ENCODE peak calls at places on chromosomes 16 and 17, in seven cellular contexts. I is IMR-90, F is neural progenitor cell, K is K562, E is colonic mucosa, U is NT2/D1, A is kidney. C is an unnamed sample.

GRCh38 chr17:79591695-79592094 is 19.2 kb downstream of the RBFOX3 start:
- DNase-seq in I (no peak), F (no peak), K (no peak), E (no peak), U (no peak), A (no peak), C (no peak)

GRCh38 chr16:79970551-79971236 is 370.2 kb upstream of the MAF start:
- DNase-seq in I (no peak), F (no peak), K (peak; percentile 64), E (peak; percentile 20), U (no peak), A (no peak), C (no peak)

GRCh38 chr16:89155851-89156739 is 15.5 kb upstream of the CDH15 start:
- DNase-seq in I (no peak), F (no peak), K (no peak), E (no peak), U (no peak), A (peak; percentile 81), C (no peak)

GRCh38 chr17:49132699-49133364 is at the start of gene B4GALNT2:
- DNase-seq in I (no peak), F (peak; percentile 71), K (no peak), E (peak; percentile 48), U (no peak), A (peak; percentile 78), C (peak; percentile 39)

GRCh38 chr17:38620551-38621277 is 15.0 kb upstream of the SRCIN1 start:
- DNase-seq in I (no peak), F (no peak), K (no peak), E (no peak), U (no peak), A (peak; percentile 31), C (no peak)

GRCh38 chr16:20874088-20874581 is 26.0 kb downstream of the DCUN1D3 start:
- DNase-seq in I (no peak), F (no peak), K (no peak), E (no peak), U (no peak), A (no peak), C (no peak)

GRCh38 chr17:491086-492014 is 138.7 kb upstream of the RPH3AL start:
- DNase-seq in I (peak; percentile 69), F (peak; percentile 86), K (peak; percentile 44), E (peak; percentile 30), U (no peak), A (peak; percentile 91), C (peak; percentile 94)

GRCh38 chr16:23334950-23335349 is 32.8 kb downstream of the SCNN1B start:
- DNase-seq in I (no peak), F (no peak), K (no peak), E (no peak), U (no peak), A (no peak), C (no peak)

GRCh38 chr16:53822936-53823529 is 119.1 kb downstream of the FTO start:
- DNase-seq in I (no peak), F (no peak), K (no peak), E (no peak), U (no peak), A (no peak), C (no peak)

GRCh38 chr16:3282103-3282746 is 1.1 kb upstream of the ZNF263 start:
- DNase-seq in I (peak; percentile 69), F (peak; percentile 86), K (peak; percentile 75), E (no peak), U (no peak), A (no peak), C (peak; percentile 88)

GRCh38 chr16:54072237-54072636 is 214.3 kb downstream of the IRX3 start:
- DNase-seq in I (no peak), F (peak; percentile 36), K (no peak), E (no peak), U (no peak), A (no peak), C (no peak)

GRCh38 chr17:49987681-49988441 is 7.2 kb downstream of the DLX3 start:
- DNase-seq in I (no peak), F (peak; percentile 69), K (no peak), E (no peak), U (no peak), A (peak; percentile 71), C (peak; percentile 74)

GRCh38 chr16:17273142-17273561 is 197.6 kb downstream of the XYLT1 start:
- DNase-seq in I (peak; percentile 94), F (no peak), K (no peak), E (no peak), U (no peak), A (no peak), C (no peak)
- H3K9ac ChIP-seq in I (no peak overlapping the region), F (no peak overlapping the region), K (no peak overlapping the region), E (no peak overlapping the region), U (no peak overlapping the region), A (no peak overlapping the region), C (no peak overlapping the region)

GRCh38 chr17:18257747-18258355 is 687 bp downstream of the FLII start:
- DNase-seq in I (peak; percentile 62), F (peak; percentile 83), K (peak; percentile 49), E (peak; percentile 87), U (no peak), A (peak; percentile 92), C (peak; percentile 93)

GRCh38 chr17:18254888-18255649 is 3.5 kb downstream of the FLII start:
- DNase-seq in I (no peak), F (peak; percentile 27), K (no peak), E (no peak), U (no peak), A (no peak), C (no peak)

GRCh38 chr17:18257268-18257681 is 1.3 kb downstream of the FLII start:
- DNase-seq in I (no peak), F (peak; percentile 29), K (no peak), E (no peak), U (no peak), A (peak; percentile 84), C (no peak)

GRCh38 chr17:18256351-18256750 is 2.2 kb downstream of the FLII start:
- DNase-seq in I (no peak), F (no peak), K (no peak), E (no peak), U (no peak), A (peak; percentile 73), C (no peak)

DNA sequence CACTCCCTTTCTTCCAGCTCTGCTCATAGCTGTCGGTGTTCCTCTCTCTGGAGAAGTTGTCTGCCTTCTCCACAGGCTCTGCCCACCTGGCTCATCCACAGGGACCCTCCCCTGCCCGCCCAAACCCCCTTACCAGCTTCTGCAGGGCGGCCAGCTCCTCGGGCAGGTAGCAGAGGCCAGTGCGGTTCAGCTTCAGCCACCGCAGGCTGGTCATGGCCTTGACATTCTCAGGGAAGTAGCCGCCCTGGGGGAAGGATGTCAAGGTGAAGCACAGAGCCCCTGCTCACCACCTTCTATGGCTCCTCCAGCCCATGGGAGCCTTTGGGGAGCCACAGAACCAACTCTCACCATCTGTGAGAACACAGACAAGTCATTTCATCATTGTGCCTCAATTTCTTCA is 1.8 kb downstream of the FLII start:
- DNase-seq in I (no peak), F (no peak), K (no peak), E (no peak), U (no peak), A (peak; percentile 61), C (no peak)
- H3K9ac ChIP-seq in I (peak overlapping the region; percentile 96), F (no peak overlapping the region), K (no peak overlapping the region), E (peak overlapping the region; percentile 2), U (peak overlapping the region; percentile 87), A (peak overlapping the region; percentile 97), C (peak overlapping the region; percentile 99)

DNA sequence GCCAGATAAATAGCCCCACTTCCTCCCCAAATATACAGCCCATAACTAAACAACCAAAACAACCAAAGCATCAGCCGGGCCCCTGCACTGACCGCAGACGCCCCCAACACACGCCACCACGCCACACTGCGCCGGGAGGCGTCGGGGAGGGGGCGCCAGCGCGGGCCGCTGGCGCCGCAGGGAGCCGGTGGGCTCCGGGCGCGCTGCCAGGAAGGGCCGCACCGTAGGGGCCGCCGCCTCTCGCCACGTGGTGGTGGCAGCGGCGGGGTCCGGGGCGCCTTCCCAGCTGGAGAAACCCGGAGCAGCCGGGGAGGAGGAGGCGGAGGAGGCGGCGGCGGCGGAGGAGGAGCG is 319 bp upstream of the TBKBP1 start:
- DNase-seq in I (no peak), F (no peak), K (no peak), E (peak; percentile 22), U (no peak), A (peak; percentile 73), C (no peak)
- H3K9ac ChIP-seq in I (no peak overlapping the region), F (no peak overlapping the region), K (peak overlapping the region; percentile 59), E (peak overlapping the region; percentile 66), U (peak overlapping the region; percentile 64), A (peak overlapping the region; percentile 3), C (peak overlapping the region; percentile 68)

DNA sequence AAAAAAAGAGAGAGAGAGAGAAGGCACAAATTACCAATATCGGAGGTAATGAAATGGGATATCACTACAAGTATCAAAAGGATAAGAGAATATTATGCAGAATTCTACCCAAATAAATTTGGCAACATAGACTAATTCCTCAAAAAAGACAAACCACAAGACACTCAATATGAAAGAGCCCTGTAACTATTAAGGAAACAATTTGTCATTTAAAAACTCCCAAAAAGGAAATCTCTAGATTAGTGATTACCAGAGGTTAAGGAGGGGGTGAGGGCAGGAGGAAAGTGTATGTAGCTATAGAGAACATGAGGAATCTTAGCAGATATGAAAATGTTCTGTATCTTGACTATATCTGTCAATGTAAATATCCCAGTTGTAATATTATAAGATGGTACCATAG is 54.0 kb downstream of the CFDP1 start:
- DNase-seq in I (no peak), F (no peak), K (no peak), E (no peak), U (no peak), A (no peak), C (no peak)
- H3K9ac ChIP-seq in I (no peak overlapping the region), F (no peak overlapping the region), K (no peak overlapping the region), E (no peak overlapping the region), U (no peak overlapping the region), A (no peak overlapping the region), C (no peak overlapping the region)

GRCh38 chr17:57551321-57552079 is 193.6 kb downstream of the CCDC182 start:
- DNase-seq in I (no peak), F (no peak), K (no peak), E (peak; percentile 32), U (no peak), A (peak; percentile 81), C (no peak)
- H3K9ac ChIP-seq in I (no peak overlapping the region), F (no peak overlapping the region), K (no peak overlapping the region), E (peak overlapping the region; percentile 39), U (no peak overlapping the region), A (no peak overlapping the region), C (no peak overlapping the region)